ENCODE peak calls at places on chromosomes 13 and 19, in four cellular contexts. W is fibroblast of pulmonary artery, E is fibroblast of lung, P is gastrocnemius medialis. Q is an unnamed sample.

GRCh38 chr19:42074513-42075363 is 1.2 kb upstream of the ZNF574 start:
- DNase-seq in W (no peak), E (no peak), P (peak; percentile 35), Q (no peak)

GRCh38 chr13:112042496-112042895 is 24.5 kb upstream of the SOX1 start:
- DNase-seq in W (no peak), E (no peak), P (no peak), Q (no peak)

GRCh38 chr19:30378701-30379100 is 6.5 kb downstream of the ZNF536 start:
- DNase-seq in W (no peak), E (no peak), P (no peak), Q (no peak)

GRCh38 chr13:67223024-67223423 is 7.1 kb downstream of the PCDH9 start:
- DNase-seq in W (peak; percentile 63), E (peak; percentile 74), P (no peak), Q (peak; percentile 48)

GRCh38 chr13:94495806-94496205 is 16.3 kb upstream of the DCT start:
- DNase-seq in W (no peak), E (no peak), P (no peak), Q (no peak)

GRCh38 chr19:30320466-30320865 is 51.7 kb upstream of the ZNF536 start:
- DNase-seq in W (no peak), E (no peak), P (no peak), Q (no peak)

GRCh38 chr13:29758591-29759114 is 91.8 kb downstream of the UBL3 start:
- DNase-seq in W (no peak), E (no peak), P (no peak), Q (no peak)

GRCh38 chr13:41780736-41781708 is 179.9 kb downstream of the VWA8 start:
- DNase-seq in W (peak; percentile 81), E (peak; percentile 89), P (no peak), Q (peak; percentile 82)

GRCh38 chr19:20423381-20424207 is 142.0 kb downstream of the ZNF737 start:
- DNase-seq in W (peak; percentile 69), E (peak; percentile 71), P (peak; percentile 38), Q (peak; percentile 79)

GRCh38 chr13:73658639-73659038 is 475.6 kb downstream of the KLF12 start:
- DNase-seq in W (no peak), E (no peak), P (no peak), Q (no peak)

GRCh38 chr13:44543424-44543823 is 32.7 kb downstream of the TSC22D1 start:
- DNase-seq in W (no peak), E (no peak), P (no peak), Q (no peak)
- TF ChIP-seq CTCF in W (no peak), E (no peak), P (no peak), Q (no peak)

GRCh38 chr13:27338207-27338606 is 67.6 kb downstream of the RASL11A start:
- DNase-seq in W (no peak), E (no peak), P (no peak), Q (no peak)

GRCh38 chr13:27338816-27339215 is 68.2 kb downstream of the RASL11A start:
- DNase-seq in W (no peak), E (no peak), P (no peak), Q (no peak)

GRCh38 chr13:27334774-27335490 is 64.3 kb downstream of the RASL11A start:
- DNase-seq in W (no peak), E (peak; percentile 49), P (no peak), Q (peak; percentile 10)

GRCh38 chr13:27339299-27339698 is 68.7 kb downstream of the RASL11A start:
- DNase-seq in W (peak; percentile 58), E (peak; percentile 20), P (no peak), Q (peak; percentile 52)

GRCh38 chr13:27336005-27336673 is 65.5 kb downstream of the RASL11A start:
- DNase-seq in W (no peak), E (peak; percentile 84), P (no peak), Q (peak; percentile 10)
- H3K4me3 ChIP-seq in W (no peak overlapping the region), E (no peak overlapping the region), P (no peak overlapping the region), Q (no peak overlapping the region)

DNA sequence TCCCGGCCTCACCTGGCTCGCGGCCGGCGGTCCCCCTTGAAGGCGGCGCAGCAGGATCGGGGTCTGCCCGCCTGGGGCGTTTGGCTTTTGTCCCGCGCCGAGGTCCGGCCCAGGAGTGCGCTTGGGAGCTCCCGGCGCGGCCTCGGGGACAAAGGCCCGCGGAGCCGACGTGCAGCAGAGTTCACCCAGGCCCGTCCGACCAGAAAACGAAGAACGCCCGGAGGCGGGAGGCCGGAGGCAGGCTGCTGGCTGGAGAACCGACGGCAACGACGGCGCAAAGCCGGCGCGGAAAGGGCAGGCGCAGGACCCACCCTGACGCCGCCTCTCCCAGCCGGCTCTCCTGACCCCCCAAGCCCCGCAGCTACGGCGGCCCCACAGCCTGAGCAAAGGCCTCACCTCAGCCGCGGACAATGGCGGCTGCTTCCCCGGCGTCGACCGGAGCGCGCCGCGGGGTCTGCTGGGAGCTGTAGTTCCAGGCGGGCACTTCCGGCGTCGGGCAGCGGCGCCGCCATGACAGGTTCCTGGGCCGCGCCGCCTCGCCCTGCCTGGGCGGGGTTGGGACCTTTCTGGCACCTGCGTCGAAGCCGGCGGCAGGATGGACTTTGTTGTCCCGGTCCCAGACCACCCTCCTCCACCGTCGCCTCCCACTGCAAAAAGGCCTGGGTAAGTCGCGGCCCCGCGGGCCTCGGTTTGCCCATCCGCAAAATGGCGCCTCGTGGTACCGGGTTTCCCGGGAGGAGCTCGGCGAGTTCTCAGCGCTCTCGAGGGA is at the start of gene ZNF606:
- DNase-seq in W (peak; percentile 89), E (peak; percentile 89), P (peak; percentile 76), Q (peak; percentile 88)
- TF ChIP-seq CTCF in W (no peak), E (no peak), P (no peak), Q (no peak)

GRCh38 chr19:36331353-36332228 is 47.4 kb downstream of the ZFP14 start:
- DNase-seq in W (peak; percentile 92), E (peak; percentile 98), P (peak; percentile 77), Q (peak; percentile 92)

DNA sequence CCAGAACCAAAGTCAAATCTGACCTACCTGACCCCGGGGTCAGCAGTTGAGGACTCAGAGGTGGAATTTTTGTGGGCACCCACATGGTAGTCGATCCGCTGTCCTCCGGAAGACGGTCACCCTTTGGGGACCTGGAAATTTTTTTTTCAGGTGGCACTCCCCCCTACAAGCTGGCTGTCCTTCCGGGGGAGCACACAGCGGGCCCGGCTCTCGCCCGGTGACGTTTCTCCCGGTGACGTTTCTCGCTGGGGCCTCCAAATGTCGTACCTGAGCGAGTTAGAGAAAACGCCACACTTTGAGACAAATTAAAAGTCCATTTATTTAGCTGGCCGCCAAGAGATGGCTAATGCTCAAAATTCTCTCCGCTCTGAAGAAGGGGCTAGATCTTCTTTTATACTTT is 48.8 kb downstream of the ZFP14 start:
- DNase-seq in W (no peak), E (no peak), P (no peak), Q (no peak)
- H3K4me3 ChIP-seq in W (no peak overlapping the region), E (no peak overlapping the region), P (no peak overlapping the region), Q (no peak overlapping the region)

DNA sequence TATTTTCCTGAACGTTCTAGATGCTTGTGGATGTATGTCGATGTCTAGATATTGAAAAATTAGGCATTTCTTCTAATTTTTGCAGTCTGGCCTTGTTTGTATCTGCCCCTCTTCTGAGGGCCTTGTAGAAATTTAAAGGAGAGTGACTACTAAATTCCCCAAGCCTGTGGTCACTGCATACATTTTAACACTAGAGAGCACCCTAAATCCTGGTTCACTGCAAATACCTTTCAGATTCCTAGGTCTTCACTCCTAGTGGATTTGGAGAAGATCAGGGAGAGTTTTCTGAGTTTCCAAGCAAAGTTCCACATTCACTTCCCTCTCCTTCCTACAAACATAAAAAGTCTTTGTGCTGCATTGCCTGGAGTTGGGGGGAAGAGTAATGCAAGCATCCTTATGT is 1272.5 kb downstream of the OLFM4 start:
- DNase-seq in W (no peak), E (no peak), P (no peak), Q (no peak)
- TF ChIP-seq CTCF in W (no peak), E (no peak), P (no peak), Q (no peak)

GRCh38 chr19:49453013-49453756 is at the start of gene ALDH16A1:
- DNase-seq in W (peak; percentile 98), E (peak; percentile 95), P (peak; percentile 98), Q (peak; percentile 99)
- H3K4me3 ChIP-seq in W (peak within 1 kb of the TSS; percentile 96), E (peak within 1 kb of the TSS; percentile 70), P (peak within 1 kb of the TSS; percentile 71), Q (peak within 1 kb of the TSS; percentile 68)

GRCh38 chr19:38441660-38442348 is 8.3 kb downstream of the RYR1 start:
- DNase-seq in W (peak; percentile 8), E (no peak), P (no peak), Q (peak; percentile 19)
- TF ChIP-seq CTCF in W (no peak), E (no peak), P (no peak), Q (no peak)